ENCODE peak calls at places on chromosome 1, in eight cellular contexts. E, P, I, N, A, G, W and T are unnamed samples.

GRCh38 chr1:80922906-80923305 is 877.8 kb upstream of the ADGRL2 start:
- DNase-seq in E (no peak), P (no peak), I (no peak), N (no peak), A (no peak), G (no peak), W (no peak), T (no peak)

GRCh38 chr1:193141804-193142203 is 20.0 kb downstream of the CDC73 start:
- DNase-seq in E (no peak), P (no peak), I (no peak), N (no peak), A (no peak), G (no peak), W (no peak), T (no peak)

GRCh38 chr1:197541411-197541810 is 233.9 kb downstream of the DENND1B start:
- DNase-seq in E (no peak), P (no peak), I (no peak), N (no peak), A (no peak), G (no peak), W (no peak), T (no peak)

GRCh38 chr1:18540136-18540765 is 59.5 kb downstream of the KLHDC7A start:
- DNase-seq in E (no peak), P (no peak), I (no peak), N (no peak), A (no peak), G (no peak), W (no peak), T (no peak)

GRCh38 chr1:42422672-42423236 is 33.1 kb downstream of the ZMYND12 start:
- DNase-seq in E (no peak), P (no peak), I (no peak), N (no peak), A (no peak), G (no peak), W (no peak), T (no peak)

GRCh38 chr1:67987046-67987799 is 63.2 kb downstream of the DIRAS3 start:
- DNase-seq in E (no peak), P (peak), I (no peak), N (peak), A (peak), G (peak), W (peak), T (peak)

GRCh38 chr1:203597386-203598040 is 29.1 kb upstream of the ATP2B4 start:
- DNase-seq in E (no peak), P (no peak), I (no peak), N (peak), A (peak), G (no peak), W (no peak), T (no peak)

GRCh38 chr1:180156631-180157091 is 2.0 kb downstream of the QSOX1 start:
- DNase-seq in E (no peak), P (no peak), I (no peak), N (peak), A (peak), G (peak), W (peak), T (peak)

GRCh38 chr1:8956461-8957349 is 11.0 kb downstream of the CA6 start:
- DNase-seq in E (no peak), P (no peak), I (no peak), N (no peak), A (no peak), G (no peak), W (no peak), T (no peak)

GRCh38 chr1:212945761-212946160 is 4.6 kb upstream of the VASH2 start:
- DNase-seq in E (no peak), P (no peak), I (no peak), N (no peak), A (no peak), G (no peak), W (no peak), T (no peak)

GRCh38 chr1:153881764-153882163 is 41.0 kb downstream of the GATAD2B start:
- DNase-seq in E (no peak), P (peak), I (no peak), N (peak), A (peak), G (peak), W (peak), T (no peak)

GRCh38 chr1:166017395-166017794 is 149.4 kb downstream of the FAM78B start:
- DNase-seq in E (no peak), P (no peak), I (no peak), N (no peak), A (no peak), G (peak), W (no peak), T (no peak)

GRCh38 chr1:26336477-26337205 is 17.3 kb downstream of the CRYBG2 start:
- DNase-seq in E (peak), P (no peak), I (peak), N (peak), A (peak), G (peak), W (peak), T (no peak)

GRCh38 chr1:223711173-223711572 is 1.2 kb upstream of the CAPN2 start:
- DNase-seq in E (no peak), P (peak), I (no peak), N (peak), A (peak), G (peak), W (peak), T (no peak)

GRCh38 chr1:12708956-12709555 is 6.9 kb upstream of the AADACL3 start:
- DNase-seq in E (no peak), P (no peak), I (no peak), N (peak), A (no peak), G (peak), W (no peak), T (no peak)

GRCh38 chr1:88891318-88892145 is at the start of gene GTF2B:
- DNase-seq in E (peak), P (peak), I (peak), N (peak), A (peak), G (peak), W (peak), T (peak)

GRCh38 chr1:25758466-25759070 is 41.4 kb upstream of the SELENON start:
- DNase-seq in E (no peak), P (no peak), I (no peak), N (no peak), A (no peak), G (no peak), W (no peak), T (no peak)

GRCh38 chr1:45929257-45929687 is 125.9 kb downstream of the MAST2 start:
- DNase-seq in E (no peak), P (peak), I (no peak), N (peak), A (peak), G (peak), W (peak), T (peak)

GRCh38 chr1:177426533-177426932 is 255.8 kb downstream of the BRINP2 start:
- DNase-seq in E (no peak), P (no peak), I (no peak), N (no peak), A (no peak), G (no peak), W (no peak), T (no peak)

GRCh38 chr1:197268012-197268411 is at the start of gene CRB1:
- DNase-seq in E (no peak), P (no peak), I (no peak), N (peak), A (peak), G (peak), W (no peak), T (no peak)

GRCh38 chr1:220954321-220954720 is 75.1 kb downstream of the HLX start:
- DNase-seq in E (no peak), P (no peak), I (no peak), N (peak), A (no peak), G (no peak), W (no peak), T (no peak)

GRCh38 chr1:61190476-61191067 is 108.2 kb downstream of the NFIA start:
- DNase-seq in E (no peak), P (no peak), I (no peak), N (no peak), A (no peak), G (no peak), W (no peak), T (no peak)